ENCODE peak calls at places on chromosomes 7 and 10, in eight cellular contexts. A is ovary, K is cardiac muscle cell, C is right cardiac atrium, P is GM23338, R is H1, I is mesendoderm, T is IMR-90. N is an unnamed sample.

GRCh38 chr10:129921801-129922597 is 42.1 kb downstream of the EBF3 start:
- DNase-seq in K (no peak), A (no peak), I (no peak), T (no peak), R (no peak), P (no peak), C (no peak), N (no peak)

GRCh38 chr10:46558141-46558410 is 1.6 kb upstream of the GPRIN2 start:
- DNase-seq in R (no peak), C (no peak), T (no peak), K (no peak), P (no peak), I (no peak), A (no peak), N (no peak)

GRCh38 chr10:109972372-109973001 is 35.3 kb upstream of the ADD3 start:
- DNase-seq in R (no peak), T (no peak), P (no peak), K (no peak), C (no peak), I (no peak), A (no peak), N (no peak)

GRCh38 chr10:13960603-13961002 is 370.1 kb downstream of the FRMD4A start:
- DNase-seq in C (no peak), I (no peak), K (no peak), R (no peak), T (no peak), P (no peak), A (no peak), N (no peak)

GRCh38 chr10:128943111-128943510 is 523.9 kb upstream of the MGMT start:
- DNase-seq in K (no peak), R (no peak), A (no peak), C (no peak), I (no peak), P (no peak), T (no peak), N (no peak)

GRCh38 chr10:119020627-119020946 is 8.9 kb upstream of the NANOS1 start:
- DNase-seq in C (no peak), T (peak; percentile 24), K (no peak), I (no peak), R (no peak), P (no peak), A (no peak), N (no peak)

GRCh38 chr7:112080441-112080840 is 125.8 kb downstream of the DOCK4 start:
- DNase-seq in K (peak; percentile 89), C (no peak), A (no peak), I (peak; percentile 37), T (peak; percentile 96), P (no peak), R (no peak), N (no peak)

GRCh38 chr10:85864173-85864549 is 502.4 kb downstream of the GRID1 start:
- DNase-seq in I (no peak), A (no peak), K (no peak), T (no peak), P (no peak), R (no peak), C (no peak), N (peak; percentile 40)

GRCh38 chr10:34761443-34761842 is 53.7 kb downstream of the PARD3 start:
- DNase-seq in T (no peak), C (no peak), K (no peak), A (no peak), P (no peak), R (no peak), I (no peak), N (no peak)

GRCh38 chr10:101574354-101574753 is 13.7 kb downstream of the POLL start:
- DNase-seq in P (no peak), I (no peak), K (no peak), R (no peak), T (no peak), A (no peak), C (no peak), N (no peak)

GRCh38 chr10:27391916-27392315 is 112.2 kb upstream of the RAB18 start:
- DNase-seq in C (no peak), A (no peak), K (no peak), P (no peak), R (no peak), I (no peak), T (no peak), N (no peak)

GRCh38 chr7:234712-235553 is 42.6 kb downstream of the FAM20C start:
- DNase-seq in K (no peak), A (peak; percentile 24), C (peak; percentile 84), P (no peak), R (no peak), T (peak; percentile 71), I (no peak), N (no peak)

DNA sequence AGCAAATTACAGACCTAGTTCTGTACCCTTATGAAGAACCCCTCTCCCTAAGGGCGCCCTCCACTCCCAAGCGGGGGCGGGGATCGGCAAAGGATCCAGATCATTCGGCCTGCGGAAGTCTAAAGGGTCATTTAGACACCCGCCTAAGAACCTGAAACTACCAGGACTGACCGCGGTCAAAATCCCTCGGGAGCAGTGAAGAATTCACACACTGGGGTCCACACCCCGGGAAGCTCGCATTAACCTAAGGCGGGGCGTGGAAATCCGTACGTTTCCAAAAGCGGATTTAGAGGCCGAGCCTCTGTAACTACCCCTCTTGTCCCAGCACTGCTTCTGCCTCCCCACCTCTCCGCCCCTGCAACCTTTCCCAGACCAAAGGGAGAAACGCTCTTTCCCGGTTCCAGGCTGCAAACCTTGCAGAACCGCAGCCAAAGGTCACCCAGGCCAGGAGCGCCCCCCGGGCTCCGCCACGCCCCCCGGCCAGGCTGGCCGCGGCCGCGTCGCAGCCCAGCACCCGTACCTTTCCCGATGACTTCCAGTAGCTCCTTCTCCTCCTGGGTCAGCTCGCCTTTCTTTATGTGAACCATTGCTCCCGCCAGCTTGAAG is 464 bp downstream of the ANKMY2 start:
- DNase-seq in R (peak; percentile 52), C (peak; percentile 31), A (no peak), T (no peak), I (no peak), K (peak; percentile 43), P (peak; percentile 65), N (peak; percentile 71)
- H3K4me1 ChIP-seq in R (peaks cover 3% of the 10 kb centered on the region), C (peaks cover 2% of the 10 kb centered on the region), A (peaks cover 2% of the 10 kb centered on the region), T (peaks cover 6% of the 10 kb centered on the region), I (peaks cover 7% of the 10 kb centered on the region), K (peaks cover 32% of the 10 kb centered on the region), P (peaks cover 29% of the 10 kb centered on the region), N (peaks cover 57% of the 10 kb centered on the region)

GRCh38 chr10:60684091-60684490 is 94.2 kb upstream of the CDK1 start:
- DNase-seq in K (no peak), I (no peak), A (no peak), R (no peak), T (no peak), C (no peak), P (no peak), N (no peak)
- H3K4me3 ChIP-seq in K (no peak overlapping the region), I (no peak overlapping the region), A (no peak overlapping the region), R (no peak overlapping the region), T (no peak overlapping the region), C (no peak overlapping the region), P (no peak overlapping the region), N (no peak overlapping the region)

GRCh38 chr7:82244947-82245346 is 198.6 kb downstream of the CACNA2D1 start:
- DNase-seq in K (no peak), T (no peak), I (no peak), P (no peak), R (no peak), C (no peak), A (no peak), N (no peak)
- H3K4me1 ChIP-seq in K (no peaks in the 10 kb centered on the region), T (no peaks in the 10 kb centered on the region), I (no peaks in the 10 kb centered on the region), P (no peaks in the 10 kb centered on the region), R (no peaks in the 10 kb centered on the region), C (no peaks in the 10 kb centered on the region), A (no peaks in the 10 kb centered on the region), N (peaks cover 9% of the 10 kb centered on the region)

DNA sequence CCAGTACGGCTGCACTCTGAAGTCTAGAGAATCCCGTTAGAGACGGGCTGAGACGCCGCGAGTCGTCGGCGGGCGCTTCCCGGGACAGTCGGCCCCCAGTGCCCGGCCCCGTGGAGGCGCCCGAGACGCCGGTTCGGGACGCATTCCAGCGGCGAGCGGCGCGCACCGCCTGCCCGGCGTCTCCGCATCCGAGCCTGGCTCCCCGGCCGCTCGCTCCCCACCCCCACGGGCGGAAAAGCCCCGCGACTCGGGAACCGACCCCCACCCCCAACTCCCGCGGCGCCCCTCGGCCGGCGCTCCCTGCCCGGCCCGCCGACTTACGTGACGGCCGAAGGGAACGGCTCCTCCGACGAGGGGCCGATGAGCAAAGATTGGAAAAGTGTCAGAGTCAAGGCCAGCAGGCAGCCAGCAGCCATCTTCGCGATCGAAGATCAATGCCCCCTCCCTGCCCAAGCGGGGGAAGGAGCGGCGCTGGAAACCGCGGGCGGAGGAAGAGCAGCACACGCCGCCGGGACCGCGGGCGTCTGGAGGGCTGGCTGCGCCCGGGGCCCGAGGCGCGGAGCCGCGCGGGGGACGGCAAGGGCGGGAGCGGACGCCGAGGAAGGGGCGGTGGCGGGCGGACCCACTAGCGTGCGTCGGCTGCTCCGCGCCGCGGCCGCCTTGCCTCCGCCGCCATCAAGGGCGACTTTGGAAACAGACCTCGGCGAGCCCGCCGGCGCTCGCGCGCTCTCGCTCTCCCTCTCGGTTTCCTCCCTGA is at the start of gene CACNA2D1:
- DNase-seq in T (no peak), I (peak; percentile 80), A (peak; percentile 41), P (peak; percentile 60), R (peak; percentile 75), K (peak; percentile 45), C (peak; percentile 56), N (peak; percentile 28)
- H3K4me3 ChIP-seq in T (peak within 1 kb of the TSS; percentile 96), I (peak within 1 kb of the TSS; percentile 80), A (peak within 1 kb of the TSS; percentile 73), P (peak within 1 kb of the TSS; percentile 63), R (peak within 1 kb of the TSS; percentile 89), K (peak within 1 kb of the TSS; percentile 98), C (peak within 1 kb of the TSS; percentile 72), N (peak within 1 kb of the TSS; percentile 80)

GRCh38 chr7:73712773-73713172 is 6.7 kb downstream of the STX1A start:
- DNase-seq in A (no peak), C (no peak), R (no peak), I (no peak), T (no peak), P (no peak), K (no peak), N (peak; percentile 2)

GRCh38 chr7:73707045-73707631 is 12.3 kb downstream of the STX1A start:
- DNase-seq in R (peak; percentile 49), A (no peak), P (peak; percentile 50), C (no peak), T (no peak), K (no peak), I (no peak), N (no peak)

GRCh38 chr7:73705551-73705920 is 13.9 kb downstream of the STX1A start:
- DNase-seq in R (no peak), I (no peak), T (no peak), A (no peak), C (no peak), K (no peak), P (no peak), N (no peak)

GRCh38 chr7:73706122-73707044 is 13.1 kb downstream of the STX1A start:
- DNase-seq in A (no peak), T (peak; percentile 52), R (peak; percentile 47), I (no peak), P (no peak), C (no peak), K (no peak), N (peak; percentile 57)

DNA sequence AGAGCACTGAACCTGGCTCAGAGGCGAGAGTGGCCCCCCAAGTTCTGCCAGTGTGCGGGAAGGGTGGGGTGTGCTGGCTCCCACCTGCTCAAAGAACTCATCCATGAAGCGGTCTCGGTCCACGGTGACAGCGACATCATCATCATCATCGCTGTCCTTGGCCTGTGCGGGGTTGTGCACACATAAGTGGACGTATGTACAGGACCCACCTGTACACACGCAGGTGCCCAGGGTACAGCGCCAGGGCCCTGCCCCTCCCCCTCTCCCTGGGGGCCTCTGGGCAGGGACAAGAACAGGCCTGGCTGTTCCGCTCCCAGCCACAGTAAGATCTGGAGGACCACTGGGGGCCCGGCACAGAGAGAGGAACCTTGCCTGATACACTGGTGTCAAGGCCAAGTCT is 10.5 kb downstream of the STX1A start:
- DNase-seq in R (no peak), K (no peak), A (no peak), T (no peak), I (no peak), C (no peak), P (no peak), N (peak; percentile 53)
- H3K4me1 ChIP-seq in R (peaks cover 6% of the 10 kb centered on the region), K (no peaks in the 10 kb centered on the region), A (peaks cover 6% of the 10 kb centered on the region), T (peaks cover 8% of the 10 kb centered on the region), I (no peaks in the 10 kb centered on the region), C (no peaks in the 10 kb centered on the region), P (peaks cover 8% of the 10 kb centered on the region), N (no peaks in the 10 kb centered on the region)